ENCODE peak calls at places on chromosomes 1 and 21, in nine cellular contexts. F is tibial nerve; W is tibial artery; U is Panc1; B is CD8-positive, alpha-beta memory T cell; G is GM12865; P is choroid plexus epithelial cell; T is iPS DF 6.9; M is brain microvascular endothelial cell. V is an unnamed sample.

GRCh38 chr1:176058686-176059085 is 148.4 kb downstream of the COP1 start:
- DNase-seq in F (no peak), W (no peak), U (no peak), B (no peak), G (no peak), P (peak), T (no peak), M (no peak), V (no peak)

GRCh38 chr1:11434506-11434905 is 44.4 kb upstream of the DISP3 start:
- DNase-seq in F (no peak), W (no peak), U (no peak), B (no peak), G (no peak), P (no peak), T (no peak), M (no peak), V (no peak)

GRCh38 chr21:35508389-35508888 is 459.3 kb upstream of the RUNX1 start:
- DNase-seq in F (peak), W (peak), U (no peak), B (no peak), G (peak), P (peak), T (no peak), M (peak), V (no peak)

GRCh38 chr1:203325004-203325417 is 19.7 kb downstream of the BTG2 start:
- DNase-seq in F (no peak), W (no peak), U (no peak), B (peak), G (peak), P (no peak), T (no peak), M (no peak), V (peak)

GRCh38 chr1:155134858-155135415 is 715 bp upstream of the SLC50A1 start:
- DNase-seq in F (peak), W (peak), U (peak), B (no peak), G (peak), P (peak), T (no peak), M (peak), V (no peak)

GRCh38 chr1:21449906-21450305 is 10.0 kb downstream of the NBPF3 start:
- DNase-seq in F (no peak), W (no peak), U (no peak), B (no peak), G (no peak), P (peak), T (no peak), M (no peak), V (peak)

GRCh38 chr1:106814418-106814817 is 242.1 kb upstream of the PRMT6 start:
- DNase-seq in F (no peak), W (no peak), U (no peak), B (no peak), G (no peak), P (no peak), T (no peak), M (no peak), V (no peak)

GRCh38 chr1:160247053-160247452 is 15.3 kb downstream of the DCAF8 start:
- DNase-seq in F (no peak), W (no peak), U (no peak), B (no peak), G (no peak), P (no peak), T (no peak), M (no peak), V (no peak)

GRCh38 chr1:214261206-214262123 is 19.5 kb upstream of the SMYD2 start:
- DNase-seq in F (peak), W (peak), U (peak), B (peak), G (peak), P (peak), T (peak), M (peak), V (peak)

GRCh38 chr1:21305900-21306189 is 15.6 kb upstream of the ECE1 start:
- DNase-seq in F (no peak), W (no peak), U (no peak), B (no peak), G (no peak), P (no peak), T (no peak), M (no peak), V (no peak)

GRCh38 chr1:157505481-157506272 is 46.6 kb downstream of the FCRL5 start:
- DNase-seq in F (peak), W (peak), U (peak), B (no peak), G (peak), P (peak), T (peak), M (peak), V (peak)

GRCh38 chr1:214476958-214477870 is 74.2 kb downstream of the PTPN14 start:
- DNase-seq in F (no peak), W (no peak), U (no peak), B (no peak), G (no peak), P (peak), T (no peak), M (peak), V (no peak)

DNA sequence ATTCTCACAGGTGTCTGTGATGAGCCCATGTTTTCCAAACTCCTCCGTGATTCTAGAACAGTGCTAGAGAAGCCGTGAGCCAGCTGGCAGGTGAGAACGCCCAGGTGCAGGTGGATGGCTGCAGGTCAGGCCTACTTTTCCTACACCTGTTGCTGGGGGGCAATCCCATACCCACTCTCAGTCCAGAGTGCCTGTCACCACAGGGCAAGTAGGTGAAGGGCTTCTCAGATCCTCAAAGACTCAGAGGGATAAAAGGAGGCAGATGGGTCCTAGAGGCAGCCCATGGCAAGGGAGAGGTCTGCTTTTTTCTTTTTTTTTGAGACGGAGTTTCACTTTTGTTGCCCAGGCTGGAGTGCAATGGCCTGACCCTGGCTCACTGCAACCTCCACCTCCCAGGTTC is 50.7 kb upstream of the H6PD start:
- DNase-seq in F (no peak), W (no peak), U (no peak), B (no peak), G (no peak), P (no peak), T (no peak), M (no peak), V (no peak)
- H3K4me3 ChIP-seq in F (no peak), W (no peak), U (no peak), B (no peak), G (peak), P (peak), T (peak), M (peak), V (no peak)

GRCh38 chr1:94621802-94622201 is 80.2 kb upstream of the F3 start:
- DNase-seq in F (no peak), W (no peak), U (no peak), B (no peak), G (no peak), P (no peak), T (no peak), M (no peak), V (no peak)

GRCh38 chr1:94621392-94621791 is 79.8 kb upstream of the F3 start:
- DNase-seq in F (no peak), W (no peak), U (no peak), B (no peak), G (no peak), P (peak), T (no peak), M (no peak), V (no peak)

GRCh38 chr1:94622757-94623156 is 81.2 kb upstream of the F3 start:
- DNase-seq in F (no peak), W (no peak), U (no peak), B (no peak), G (no peak), P (peak), T (no peak), M (peak), V (no peak)

GRCh38 chr1:94620345-94621031 is 78.9 kb upstream of the F3 start:
- DNase-seq in F (no peak), W (no peak), U (no peak), B (no peak), G (no peak), P (no peak), T (no peak), M (no peak), V (no peak)

DNA sequence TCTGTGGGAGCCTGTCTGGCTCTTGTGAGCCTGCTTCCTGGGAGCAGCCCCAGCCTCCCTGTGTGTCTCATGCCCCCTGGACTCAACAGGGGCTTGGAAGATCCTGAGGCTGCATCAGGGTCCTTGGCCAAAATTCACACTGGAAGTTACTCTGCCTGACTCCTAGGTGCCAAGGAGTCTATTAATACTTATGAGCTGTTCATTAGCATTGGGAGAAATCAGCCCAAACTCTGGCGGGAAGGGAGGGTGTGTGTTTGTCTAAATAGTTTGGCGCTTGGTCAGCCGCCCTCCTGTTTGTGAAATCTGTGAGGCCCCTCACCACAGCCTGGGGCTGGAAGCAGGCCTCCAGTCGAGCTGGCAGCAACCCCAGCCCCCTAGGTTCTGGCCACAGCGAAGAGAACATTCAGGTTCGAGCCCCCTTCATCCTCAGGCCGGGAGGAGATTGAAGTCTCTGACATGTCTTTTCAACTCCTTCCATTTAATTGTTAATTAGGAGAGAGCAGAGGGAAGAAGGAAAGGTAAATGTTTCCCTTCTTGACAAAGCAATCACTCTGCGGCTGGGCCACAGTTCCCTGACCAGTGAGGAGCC is 82.1 kb upstream of the F3 start:
- DNase-seq in F (no peak), W (no peak), U (no peak), B (no peak), G (no peak), P (peak), T (no peak), M (no peak), V (no peak)
- H3K4me3 ChIP-seq in F (no peak), W (no peak), U (no peak), B (no peak), G (no peak), P (no peak), T (no peak), M (no peak), V (no peak)

GRCh38 chr21:42398414-42399030 is 2.7 kb upstream of the TMPRSS3 start:
- DNase-seq in F (no peak), W (no peak), U (no peak), B (no peak), G (no peak), P (no peak), T (no peak), M (no peak), V (no peak)

GRCh38 chr21:42395302-42395701 is 550 bp downstream of the TMPRSS3 start:
- DNase-seq in F (no peak), W (no peak), U (no peak), B (peak), G (no peak), P (no peak), T (no peak), M (no peak), V (no peak)

GRCh38 chr21:42397291-42398129 is 1.7 kb upstream of the TMPRSS3 start:
- DNase-seq in F (no peak), W (no peak), U (no peak), B (no peak), G (no peak), P (no peak), T (no peak), M (no peak), V (no peak)

GRCh38 chr21:42398130-42398394 is 2.2 kb upstream of the TMPRSS3 start:
- DNase-seq in F (no peak), W (no peak), U (no peak), B (no peak), G (no peak), P (no peak), T (no peak), M (no peak), V (no peak)

GRCh38 chr21:42395910-42396625 is at the start of gene TMPRSS3:
- DNase-seq in F (no peak), W (no peak), U (no peak), B (no peak), G (no peak), P (no peak), T (no peak), M (no peak), V (no peak)
- H3K4me3 ChIP-seq in F (no peak), W (no peak), U (no peak), B (no peak), G (no peak), P (no peak), T (no peak), M (no peak), V (no peak)

GRCh38 chr1:112625696-112626095 is 6.1 kb downstream of the CAPZA1 start:
- DNase-seq in F (no peak), W (no peak), U (no peak), B (no peak), G (no peak), P (peak), T (no peak), M (peak), V (no peak)

GRCh38 chr1:112629256-112629655 is 9.6 kb downstream of the CAPZA1 start:
- DNase-seq in F (no peak), W (no peak), U (no peak), B (no peak), G (no peak), P (no peak), T (no peak), M (no peak), V (no peak)

GRCh38 chr1:112628516-112628915 is 8.9 kb downstream of the CAPZA1 start:
- DNase-seq in F (no peak), W (no peak), U (no peak), B (no peak), G (peak), P (no peak), T (no peak), M (no peak), V (no peak)

GRCh38 chr1:112626887-112627286 is 7.3 kb downstream of the CAPZA1 start:
- DNase-seq in F (no peak), W (no peak), U (no peak), B (no peak), G (no peak), P (no peak), T (no peak), M (no peak), V (no peak)

DNA sequence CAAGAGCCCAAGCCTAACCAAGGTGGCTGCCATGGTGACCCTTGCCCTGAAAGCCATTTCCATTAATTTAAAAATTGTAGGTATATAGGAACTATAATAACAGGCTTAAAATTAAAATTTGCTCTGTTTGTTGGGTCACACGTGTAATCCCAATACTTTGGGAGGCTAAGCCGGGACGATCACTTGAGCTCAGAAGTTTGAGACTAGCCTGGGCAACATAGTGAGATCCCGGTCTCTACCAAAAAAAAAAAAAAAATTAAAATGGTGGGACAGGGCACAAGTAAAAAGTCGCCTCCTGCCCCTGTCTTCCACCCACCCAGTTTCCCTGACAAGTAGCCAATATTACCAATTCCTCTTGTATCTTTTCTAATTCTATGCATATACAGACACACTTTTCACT is 6.6 kb downstream of the CAPZA1 start:
- DNase-seq in F (no peak), W (no peak), U (no peak), B (no peak), G (no peak), P (no peak), T (no peak), M (no peak), V (no peak)
- H3K4me3 ChIP-seq in F (no peak), W (no peak), U (no peak), B (no peak), G (no peak), P (no peak), T (no peak), M (no peak), V (no peak)

GRCh38 chr1:30907641-30908445 is 715 bp downstream of the SDC3 start:
- DNase-seq in F (no peak), W (peak), U (no peak), B (peak), G (no peak), P (no peak), T (no peak), M (no peak), V (no peak)
- H3K4me3 ChIP-seq in F (peak), W (peak), U (peak), B (no peak), G (no peak), P (peak), T (peak), M (peak), V (peak)

DNA sequence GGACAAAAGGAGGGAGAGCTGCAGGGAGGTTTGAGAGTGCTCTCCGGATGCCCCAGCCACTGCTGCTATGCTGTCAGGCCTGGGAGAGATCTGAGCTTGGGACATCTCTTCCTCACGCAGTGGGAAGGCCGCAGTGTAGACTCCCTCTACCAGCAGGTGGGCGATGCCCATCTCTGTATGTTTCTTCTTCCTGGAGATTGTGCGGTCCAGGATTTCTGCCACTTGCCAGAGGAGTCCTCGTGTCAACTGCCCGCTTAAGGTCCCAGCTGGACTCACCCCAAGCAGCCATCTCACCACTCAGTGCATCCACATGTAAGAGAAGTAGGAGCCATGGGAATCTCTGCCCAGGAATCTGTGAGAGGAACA is 10.9 kb downstream of the CPLANE2 start:
- DNase-seq in F (no peak), W (no peak), U (no peak), B (no peak), G (no peak), P (no peak), T (no peak), M (no peak), V (no peak)
- H3K4me3 ChIP-seq in F (no peak), W (no peak), U (no peak), B (no peak), G (no peak), P (no peak), T (no peak), M (no peak), V (no peak)

GRCh38 chr1:235287208-235287882 is 40.6 kb downstream of the ARID4B start:
- DNase-seq in F (no peak), W (no peak), U (no peak), B (no peak), G (no peak), P (no peak), T (no peak), M (no peak), V (no peak)
- H3K4me3 ChIP-seq in F (no peak), W (no peak), U (no peak), B (no peak), G (no peak), P (no peak), T (no peak), M (no peak), V (no peak)

GRCh38 chr21:42225571-42226155 is 6.7 kb downstream of the ABCG1 start:
- DNase-seq in F (no peak), W (no peak), U (no peak), B (no peak), G (no peak), P (no peak), T (no peak), M (no peak), V (no peak)

GRCh38 chr21:42222386-42222785 is 3.4 kb downstream of the ABCG1 start:
- DNase-seq in F (no peak), W (no peak), U (no peak), B (no peak), G (no peak), P (no peak), T (no peak), M (no peak), V (no peak)

GRCh38 chr21:42222821-42223390 is 4.0 kb downstream of the ABCG1 start:
- DNase-seq in F (no peak), W (no peak), U (no peak), B (no peak), G (no peak), P (no peak), T (no peak), M (no peak), V (no peak)

GRCh38 chr21:42223826-42224575 is 5.1 kb downstream of the ABCG1 start:
- DNase-seq in F (no peak), W (no peak), U (no peak), B (no peak), G (no peak), P (no peak), T (no peak), M (no peak), V (no peak)

GRCh38 chr21:42225042-42225441 is 6.1 kb downstream of the ABCG1 start:
- DNase-seq in F (no peak), W (no peak), U (no peak), B (no peak), G (no peak), P (no peak), T (no peak), M (no peak), V (no peak)
- H3K4me3 ChIP-seq in F (no peak), W (no peak), U (no peak), B (no peak), G (no peak), P (no peak), T (no peak), M (no peak), V (no peak)

DNA sequence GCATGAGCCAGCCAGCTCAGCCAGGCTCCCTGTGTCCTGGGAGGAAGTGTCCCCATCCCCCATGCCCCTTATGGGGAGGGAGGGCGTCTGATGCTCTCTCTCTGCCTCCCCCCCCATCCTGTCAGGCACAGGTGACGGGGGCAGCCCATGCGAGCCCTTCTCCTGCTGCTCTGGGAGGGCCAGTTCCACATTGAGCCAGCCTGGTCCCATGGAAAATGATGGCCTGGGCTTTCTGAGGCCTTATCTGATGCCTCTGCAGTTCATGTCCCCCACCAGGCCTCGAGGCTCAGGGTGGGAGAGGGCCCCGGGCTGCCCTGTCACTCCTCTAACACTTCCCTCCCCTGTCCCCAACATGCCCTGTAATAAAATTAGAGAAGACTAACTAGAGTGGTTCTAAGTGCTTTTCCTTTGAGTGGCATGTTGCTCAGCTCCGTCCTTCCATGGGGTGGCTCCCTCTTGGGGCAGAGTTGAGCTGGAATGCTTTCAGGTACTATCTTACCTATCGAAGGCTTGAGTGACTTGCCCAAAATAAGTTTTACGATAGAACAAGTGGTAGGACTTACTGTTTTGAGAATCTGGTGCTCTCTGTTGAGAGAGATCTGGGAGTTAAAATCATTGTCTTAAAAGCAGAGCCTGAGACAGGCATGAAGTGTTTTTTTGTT is 1.8 kb upstream of the MTFR1L start:
- DNase-seq in F (no peak), W (no peak), U (no peak), B (no peak), G (no peak), P (no peak), T (no peak), M (no peak), V (no peak)
- H3K4me3 ChIP-seq in F (no peak), W (no peak), U (no peak), B (no peak), G (no peak), P (no peak), T (no peak), M (no peak), V (no peak)